ENCODE peak calls at places on chromosomes 2 and 18, in ten cellular contexts. K is D341Med; G is SW480; V is stimulated activated CD4-positive, alpha-beta T cell treated with anti-CD3 and anti-CD28 coated beads, Interleukin-1b, Interleukin-23, amount 100 ng/mL, for 24 hours; Y is kidney tubule cell; C is vagina; F is stimulated activated naive CD4-positive, alpha-beta T cell; L is neural crest cell; Q is type B pancreatic cell; A is germinal center. X is an unnamed sample.

GRCh38 chr18:21398121-21398520 is 156.1 kb downstream of the GREB1L start:
- DNase-seq in A (no peak), V (no peak), L (no peak), K (no peak), Y (no peak), F (no peak), Q (no peak), C (no peak), G (no peak), X (no peak)

GRCh38 chr2:238240761-238241711 is 1.2 kb upstream of the HES6 start:
- DNase-seq in C (no peak), G (peak; percentile 79), Q (no peak), F (no peak), A (peak; percentile 47), L (peak; percentile 72), K (peak; percentile 86), V (no peak), Y (peak; percentile 31), X (no peak)

GRCh38 chr2:202821538-202822160 is 49.9 kb downstream of the ICA1L start:
- DNase-seq in G (no peak), L (no peak), V (no peak), Y (no peak), A (no peak), F (no peak), C (no peak), Q (no peak), K (no peak), X (no peak)

GRCh38 chr2:217804338-217804737 is 198.5 kb downstream of the TNS1 start:
- DNase-seq in C (no peak), Q (no peak), A (no peak), F (no peak), L (no peak), K (no peak), G (no peak), V (no peak), Y (no peak), X (no peak)

GRCh38 chr2:233360771-233361176 is 6.5 kb downstream of the DGKD start:
- DNase-seq in F (no peak), V (no peak), A (no peak), Q (no peak), K (no peak), L (no peak), Y (no peak), G (no peak), C (no peak), X (no peak)

GRCh38 chr2:210456571-210456970 is 20.0 kb downstream of the LANCL1 start:
- DNase-seq in L (no peak), K (no peak), A (no peak), Q (no peak), F (no peak), G (no peak), Y (no peak), C (no peak), V (no peak), X (no peak)

GRCh38 chr2:145379934-145380333 is 860.0 kb upstream of the ZEB2 start:
- DNase-seq in Y (no peak), A (no peak), L (no peak), F (no peak), C (no peak), Q (no peak), K (no peak), V (no peak), G (no peak), X (no peak)

GRCh38 chr2:164840458-164840929 is 1.1 kb downstream of the COBLL1 start:
- DNase-seq in F (no peak), Q (no peak), L (no peak), A (peak; percentile 71), Y (peak; percentile 70), K (peak; percentile 36), C (no peak), G (peak; percentile 25), V (no peak), X (peak; percentile 50)

GRCh38 chr2:232479341-232480200 is 8.1 kb downstream of the ECEL1 start:
- DNase-seq in A (no peak), K (no peak), G (no peak), F (no peak), V (no peak), Q (no peak), Y (no peak), L (no peak), C (no peak), X (no peak)

GRCh38 chr2:102753563-102754159 is 8.2 kb upstream of the TMEM182 start:
- DNase-seq in Q (no peak), L (peak; percentile 21), Y (peak; percentile 64), G (peak; percentile 63), V (no peak), K (peak; percentile 39), C (no peak), A (peak; percentile 29), F (peak; percentile 13), X (peak; percentile 79)

GRCh38 chr2:45403036-45403435 is 208.0 kb downstream of the SRBD1 start:
- DNase-seq in L (no peak), V (no peak), C (no peak), A (no peak), F (no peak), Q (no peak), Y (no peak), G (no peak), K (no peak), X (no peak)

GRCh38 chr2:7111626-7112025 is 194.4 kb downstream of the RNF144A start:
- DNase-seq in L (no peak), Q (no peak), K (no peak), Y (peak; percentile 23), A (no peak), F (no peak), G (peak; percentile 11), V (no peak), C (no peak), X (no peak)

GRCh38 chr18:22466608-22467390 is 49.1 kb upstream of the CTAGE1 start:
- DNase-seq in L (no peak), A (no peak), V (no peak), Y (peak; percentile 92), G (peak; percentile 32), F (no peak), Q (no peak), C (no peak), K (no peak), X (peak; percentile 91)

GRCh38 chr2:118810766-118811165 is 36.7 kb downstream of the EN1 start:
- DNase-seq in K (no peak), L (no peak), Y (no peak), V (no peak), C (no peak), F (no peak), A (no peak), G (no peak), Q (no peak), X (no peak)

GRCh38 chr2:174670446-174670845 is 72.8 kb upstream of the WIPF1 start:
- DNase-seq in Q (no peak), V (no peak), Y (no peak), L (no peak), G (no peak), C (no peak), F (no peak), K (no peak), A (no peak), X (no peak)

GRCh38 chr2:170814551-170815245 is 2.0 kb upstream of the GAD1 start:
- DNase-seq in Q (no peak), C (no peak), A (no peak), K (no peak), L (no peak), V (no peak), F (no peak), G (no peak), Y (no peak), X (no peak)

GRCh38 chr2:160703648-160704585 is 210.3 kb upstream of the RBMS1 start:
- DNase-seq in C (no peak), A (no peak), V (no peak), G (no peak), K (no peak), F (no peak), L (peak; percentile 44), Y (no peak), Q (no peak), X (no peak)

GRCh38 chr18:51092097-51092496 is 62.1 kb downstream of the SMAD4 start:
- DNase-seq in F (no peak), Q (no peak), A (no peak), K (peak; percentile 39), G (no peak), L (no peak), V (no peak), C (no peak), Y (no peak), X (no peak)

GRCh38 chr2:217865373-217865772 is 137.4 kb downstream of the TNS1 start:
- DNase-seq in L (no peak), K (no peak), G (no peak), V (no peak), C (no peak), A (no peak), Y (no peak), Q (no peak), F (no peak), X (no peak)

GRCh38 chr2:108918156-108918845 is 70.7 kb downstream of the EDAR start:
- DNase-seq in C (no peak), F (no peak), V (no peak), G (no peak), A (no peak), Y (no peak), K (no peak), L (no peak), Q (peak; percentile 47), X (no peak)

GRCh38 chr18:26133652-26134051 is at the start of gene PSMA8:
- DNase-seq in A (peak; percentile 23), Y (no peak), G (no peak), K (peak; percentile 30), L (no peak), C (no peak), Q (no peak), F (peak; percentile 47), V (peak; percentile 10), X (peak; percentile 3)

GRCh38 chr2:209451209-209451822 is 27.5 kb downstream of the MAP2 start:
- DNase-seq in A (no peak), Q (no peak), Y (no peak), V (no peak), L (no peak), G (no peak), C (no peak), F (no peak), K (no peak), X (peak; percentile 34)

GRCh38 chr2:151238527-151239487 is 22.9 kb downstream of the RBM43 start:
- DNase-seq in V (peak; percentile 14), Y (peak; percentile 69), C (no peak), G (peak; percentile 59), K (peak; percentile 62), A (peak; percentile 37), Q (no peak), F (no peak), L (peak; percentile 59), X (peak; percentile 93)

GRCh38 chr2:180010701-180011100 is 3.6 kb upstream of the CWC22 start:
- DNase-seq in L (no peak), V (no peak), K (no peak), Q (no peak), C (no peak), F (no peak), G (no peak), Y (no peak), A (no peak), X (no peak)

GRCh38 chr2:120737802-120738516 is 2.3 kb downstream of the GLI2 start:
- DNase-seq in Y (peak; percentile 19), V (no peak), K (no peak), A (no peak), G (peak; percentile 39), C (no peak), L (no peak), F (no peak), Q (no peak), X (no peak)

GRCh38 chr2:60945341-60945740 is 64.0 kb downstream of the REL start:
- DNase-seq in C (no peak), Y (no peak), F (no peak), V (no peak), K (no peak), L (no peak), Q (no peak), A (no peak), G (no peak), X (no peak)

GRCh38 chr2:26034597-26035067 is 748 bp downstream of the RAB10 start:
- DNase-seq in A (no peak), G (peak; percentile 65), C (no peak), F (no peak), K (no peak), Q (no peak), L (no peak), Y (no peak), V (no peak), X (no peak)

GRCh38 chr2:55986700-55987440 is 63.3 kb upstream of the EFEMP1 start:
- DNase-seq in L (no peak), V (no peak), K (no peak), F (no peak), Y (peak; percentile 42), Q (no peak), G (no peak), C (no peak), A (no peak), X (peak; percentile 42)

X was measured in choroid plexus epithelial cell.